ENCODE peak calls at places on chromosomes 5 and 9, in eight cellular contexts. One of them, this sample, is unnamed.

GRCh38 chr5:74851026-74851425 is 15.2 kb downstream of the FAM169A start:
- DNase-seq in endothelial cell: no peak
- DNase-seq in adipocyte: no peak
- DNase-seq in lung microvascular endothelial cell: no peak
- DNase-seq in A549: no peak
- DNase-seq in mucosa of descending colon: no peak
- DNase-seq in H54: no peak
- DNase-seq in NCI-H748 treated with DMSO at 0.1 percent for 48 hours: no peak
- DNase-seq in this sample: no peak

GRCh38 chr9:127224178-127224882 is 40.2 kb upstream of the GARNL3 start:
- DNase-seq in endothelial cell: peak
- DNase-seq in adipocyte: peak
- DNase-seq in lung microvascular endothelial cell: peak
- DNase-seq in A549: peak
- DNase-seq in mucosa of descending colon: peak
- DNase-seq in H54: peak
- DNase-seq in NCI-H748 treated with DMSO at 0.1 percent for 48 hours: peak
- DNase-seq in this sample: peak

GRCh38 chr9:80701061-80701460 is 988.3 kb downstream of the TLE1 start:
- DNase-seq in endothelial cell: no peak
- DNase-seq in adipocyte: no peak
- DNase-seq in lung microvascular endothelial cell: no peak
- DNase-seq in A549: no peak
- DNase-seq in mucosa of descending colon: no peak
- DNase-seq in H54: no peak
- DNase-seq in NCI-H748 treated with DMSO at 0.1 percent for 48 hours: no peak
- DNase-seq in this sample: no peak

GRCh38 chr5:108739906-108740305 is 7.8 kb upstream of the FER start:
- DNase-seq in endothelial cell: no peak
- DNase-seq in adipocyte: no peak
- DNase-seq in lung microvascular endothelial cell: no peak
- DNase-seq in A549: no peak
- DNase-seq in mucosa of descending colon: no peak
- DNase-seq in H54: no peak
- DNase-seq in NCI-H748 treated with DMSO at 0.1 percent for 48 hours: no peak
- DNase-seq in this sample: no peak

GRCh38 chr5:125274938-125275759 is 528.7 kb upstream of the ZNF608 start:
- DNase-seq in endothelial cell: no peak
- DNase-seq in adipocyte: no peak
- DNase-seq in lung microvascular endothelial cell: peak
- DNase-seq in A549: no peak
- DNase-seq in mucosa of descending colon: no peak
- DNase-seq in H54: no peak
- DNase-seq in NCI-H748 treated with DMSO at 0.1 percent for 48 hours: peak
- DNase-seq in this sample: peak

GRCh38 chr5:44332360-44332971 is 56.8 kb downstream of the FGF10 start:
- DNase-seq in endothelial cell: no peak
- DNase-seq in adipocyte: peak
- DNase-seq in lung microvascular endothelial cell: peak
- DNase-seq in A549: peak
- DNase-seq in mucosa of descending colon: no peak
- DNase-seq in H54: no peak
- DNase-seq in NCI-H748 treated with DMSO at 0.1 percent for 48 hours: peak
- DNase-seq in this sample: no peak

GRCh38 chr5:62969409-62970120 is 390.9 kb downstream of the LRRC70 start:
- DNase-seq in endothelial cell: no peak
- DNase-seq in adipocyte: no peak
- DNase-seq in lung microvascular endothelial cell: no peak
- DNase-seq in A549: no peak
- DNase-seq in mucosa of descending colon: no peak
- DNase-seq in H54: no peak
- DNase-seq in NCI-H748 treated with DMSO at 0.1 percent for 48 hours: no peak
- DNase-seq in this sample: no peak

GRCh38 chr5:156330141-156330870 is 3.3 kb downstream of the SGCD start:
- DNase-seq in endothelial cell: no peak
- DNase-seq in adipocyte: peak
- DNase-seq in lung microvascular endothelial cell: no peak
- DNase-seq in A549: no peak
- DNase-seq in mucosa of descending colon: no peak
- DNase-seq in H54: no peak
- DNase-seq in NCI-H748 treated with DMSO at 0.1 percent for 48 hours: no peak
- DNase-seq in this sample: no peak

GRCh38 chr5:78706825-78707224 is 58.3 kb upstream of the LHFPL2 start:
- DNase-seq in endothelial cell: no peak
- DNase-seq in adipocyte: no peak
- DNase-seq in lung microvascular endothelial cell: no peak
- DNase-seq in A549: no peak
- DNase-seq in mucosa of descending colon: no peak
- DNase-seq in H54: no peak
- DNase-seq in NCI-H748 treated with DMSO at 0.1 percent for 48 hours: no peak
- DNase-seq in this sample: no peak

GRCh38 chr9:88390371-88390990 is 2.2 kb downstream of the SPIN1 start:
- DNase-seq in endothelial cell: no peak
- DNase-seq in adipocyte: peak
- DNase-seq in lung microvascular endothelial cell: no peak
- DNase-seq in A549: no peak
- DNase-seq in mucosa of descending colon: no peak
- DNase-seq in H54: no peak
- DNase-seq in NCI-H748 treated with DMSO at 0.1 percent for 48 hours: no peak
- DNase-seq in this sample: no peak

GRCh38 chr9:138024831-138025291 is 147.3 kb downstream of the CACNA1B start:
- DNase-seq in endothelial cell: no peak
- DNase-seq in adipocyte: no peak
- DNase-seq in lung microvascular endothelial cell: no peak
- DNase-seq in A549: no peak
- DNase-seq in mucosa of descending colon: no peak
- DNase-seq in H54: no peak
- DNase-seq in NCI-H748 treated with DMSO at 0.1 percent for 48 hours: no peak
- DNase-seq in this sample: no peak

GRCh38 chr5:141849371-141850182 is 28.6 kb downstream of the PCDH1 start:
- DNase-seq in endothelial cell: peak
- DNase-seq in adipocyte: peak
- DNase-seq in lung microvascular endothelial cell: peak
- DNase-seq in A549: peak
- DNase-seq in mucosa of descending colon: peak
- DNase-seq in H54: peak
- DNase-seq in NCI-H748 treated with DMSO at 0.1 percent for 48 hours: peak
- DNase-seq in this sample: peak

GRCh38 chr9:114525505-114525904 is 20.2 kb upstream of the WHRN start:
- DNase-seq in endothelial cell: no peak
- DNase-seq in adipocyte: peak
- DNase-seq in lung microvascular endothelial cell: no peak
- DNase-seq in A549: peak
- DNase-seq in mucosa of descending colon: no peak
- DNase-seq in H54: peak
- DNase-seq in NCI-H748 treated with DMSO at 0.1 percent for 48 hours: no peak
- DNase-seq in this sample: no peak

GRCh38 chr5:107671742-107672211 is 1.0 kb upstream of the EFNA5 start:
- DNase-seq in endothelial cell: no peak
- DNase-seq in adipocyte: peak
- DNase-seq in lung microvascular endothelial cell: peak
- DNase-seq in A549: peak
- DNase-seq in mucosa of descending colon: no peak
- DNase-seq in H54: peak
- DNase-seq in NCI-H748 treated with DMSO at 0.1 percent for 48 hours: peak
- DNase-seq in this sample: peak

GRCh38 chr9:3525836-3526165 is at the start of gene RFX3:
- DNase-seq in endothelial cell: peak
- DNase-seq in adipocyte: peak
- DNase-seq in lung microvascular endothelial cell: peak
- DNase-seq in A549: peak
- DNase-seq in mucosa of descending colon: peak
- DNase-seq in H54: peak
- DNase-seq in NCI-H748 treated with DMSO at 0.1 percent for 48 hours: peak
- DNase-seq in this sample: peak

GRCh38 chr9:89953824-89954223 is 349.0 kb downstream of the GADD45G start:
- DNase-seq in endothelial cell: no peak
- DNase-seq in adipocyte: no peak
- DNase-seq in lung microvascular endothelial cell: no peak
- DNase-seq in A549: no peak
- DNase-seq in mucosa of descending colon: no peak
- DNase-seq in H54: no peak
- DNase-seq in NCI-H748 treated with DMSO at 0.1 percent for 48 hours: no peak
- DNase-seq in this sample: no peak

GRCh38 chr9:88567870-88568269 is 32.9 kb downstream of the NXNL2 start:
- DNase-seq in endothelial cell: no peak
- DNase-seq in adipocyte: no peak
- DNase-seq in lung microvascular endothelial cell: no peak
- DNase-seq in A549: no peak
- DNase-seq in mucosa of descending colon: no peak
- DNase-seq in H54: no peak
- DNase-seq in NCI-H748 treated with DMSO at 0.1 percent for 48 hours: no peak
- DNase-seq in this sample: no peak

GRCh38 chr9:37707748-37708147 is 45.9 kb upstream of the TRMT10B start:
- DNase-seq in endothelial cell: no peak
- DNase-seq in adipocyte: no peak
- DNase-seq in lung microvascular endothelial cell: no peak
- DNase-seq in A549: no peak
- DNase-seq in mucosa of descending colon: no peak
- DNase-seq in H54: no peak
- DNase-seq in NCI-H748 treated with DMSO at 0.1 percent for 48 hours: no peak
- DNase-seq in this sample: no peak

GRCh38 chr5:13946111-13946510 is 1.6 kb upstream of the DNAH5 start:
- DNase-seq in endothelial cell: no peak
- DNase-seq in adipocyte: peak
- DNase-seq in lung microvascular endothelial cell: no peak
- DNase-seq in A549: no peak
- DNase-seq in mucosa of descending colon: no peak
- DNase-seq in H54: no peak
- DNase-seq in NCI-H748 treated with DMSO at 0.1 percent for 48 hours: no peak
- DNase-seq in this sample: no peak

GRCh38 chr9:134205636-134206316 is 41.4 kb upstream of the RNU6ATAC start:
- DNase-seq in endothelial cell: no peak
- DNase-seq in adipocyte: no peak
- DNase-seq in lung microvascular endothelial cell: peak
- DNase-seq in A549: no peak
- DNase-seq in mucosa of descending colon: no peak
- DNase-seq in H54: no peak
- DNase-seq in NCI-H748 treated with DMSO at 0.1 percent for 48 hours: peak
- DNase-seq in this sample: peak

GRCh38 chr9:138010274-138010800 is 132.8 kb downstream of the CACNA1B start:
- DNase-seq in endothelial cell: no peak
- DNase-seq in adipocyte: no peak
- DNase-seq in lung microvascular endothelial cell: no peak
- DNase-seq in A549: no peak
- DNase-seq in mucosa of descending colon: no peak
- DNase-seq in H54: no peak
- DNase-seq in NCI-H748 treated with DMSO at 0.1 percent for 48 hours: no peak
- DNase-seq in this sample: no peak

GRCh38 chr9:545480-545879 is 296.0 kb upstream of the DMRT1 start:
- DNase-seq in endothelial cell: no peak
- DNase-seq in adipocyte: no peak
- DNase-seq in lung microvascular endothelial cell: no peak
- DNase-seq in A549: no peak
- DNase-seq in mucosa of descending colon: no peak
- DNase-seq in H54: no peak
- DNase-seq in NCI-H748 treated with DMSO at 0.1 percent for 48 hours: no peak
- DNase-seq in this sample: no peak